ENCODE peak calls at places on chromosomes 2 and 18, in six cellular contexts. E is brain microvascular endothelial cell; H is K562; V is naive thymus-derived CD4-positive, alpha-beta T cell; B is lower lobe of right lung; M is CD8-positive, alpha-beta memory T cell. T is an unnamed sample. For H3K27me3, the result is how much of the 10 kb centered on the place peaks cover.

GRCh38 chr2:127355407-127356008 is 32.3 kb downstream of the MAP3K2 start:
- DNase-seq in E (no peak), B (no peak), H (peak), V (peak), M (peak), T (no peak)

GRCh38 chr2:89780318-89780717 is 1088.8 kb downstream of the RPIA start:
- DNase-seq in M (no peak), V (no peak), B (no peak), E (no peak), H (no peak), T (no peak)

GRCh38 chr2:222399038-222399783 is 25.1 kb upstream of the SGPP2 start:
- DNase-seq in B (no peak), V (no peak), M (no peak), H (no peak), E (no peak), T (no peak)

GRCh38 chr2:187478719-187479118 is 30.7 kb upstream of the CALCRL start:
- DNase-seq in E (no peak), H (no peak), B (no peak), V (no peak), M (no peak), T (no peak)

GRCh38 chr2:15750822-15751221 is 159.2 kb downstream of the DDX1 start:
- DNase-seq in B (no peak), V (no peak), E (no peak), H (no peak), M (no peak), T (no peak)

GRCh38 chr2:127651987-127652550 is 6.1 kb downstream of the GPR17 start:
- DNase-seq in M (no peak), E (no peak), B (peak), H (no peak), V (no peak), T (peak)

GRCh38 chr2:27771202-27771547 is 344 bp upstream of the MRPL33 start:
- DNase-seq in B (no peak), M (no peak), V (no peak), H (peak), E (no peak), T (no peak)

GRCh38 chr2:155908567-155908966 is 424.0 kb downstream of the NR4A2 start:
- DNase-seq in H (no peak), E (no peak), V (no peak), M (no peak), B (no peak), T (no peak)

GRCh38 chr18:77323640-77324370 is 74.2 kb downstream of the GALR1 start:
- DNase-seq in E (no peak), H (no peak), M (no peak), B (no peak), V (no peak), T (no peak)

GRCh38 chr2:8599421-8600242 is 82.2 kb upstream of the ID2 start:
- DNase-seq in E (no peak), M (no peak), H (no peak), V (no peak), B (peak), T (no peak)

GRCh38 chr2:148926291-148926961 is 51.4 kb downstream of the KIF5C start:
- DNase-seq in V (peak), B (peak), E (no peak), H (peak), M (peak), T (peak)
- H3K27ac ChIP-seq in V (no peak), B (no peak), E (no peak), H (no peak), M (no peak), T (no peak)

DNA sequence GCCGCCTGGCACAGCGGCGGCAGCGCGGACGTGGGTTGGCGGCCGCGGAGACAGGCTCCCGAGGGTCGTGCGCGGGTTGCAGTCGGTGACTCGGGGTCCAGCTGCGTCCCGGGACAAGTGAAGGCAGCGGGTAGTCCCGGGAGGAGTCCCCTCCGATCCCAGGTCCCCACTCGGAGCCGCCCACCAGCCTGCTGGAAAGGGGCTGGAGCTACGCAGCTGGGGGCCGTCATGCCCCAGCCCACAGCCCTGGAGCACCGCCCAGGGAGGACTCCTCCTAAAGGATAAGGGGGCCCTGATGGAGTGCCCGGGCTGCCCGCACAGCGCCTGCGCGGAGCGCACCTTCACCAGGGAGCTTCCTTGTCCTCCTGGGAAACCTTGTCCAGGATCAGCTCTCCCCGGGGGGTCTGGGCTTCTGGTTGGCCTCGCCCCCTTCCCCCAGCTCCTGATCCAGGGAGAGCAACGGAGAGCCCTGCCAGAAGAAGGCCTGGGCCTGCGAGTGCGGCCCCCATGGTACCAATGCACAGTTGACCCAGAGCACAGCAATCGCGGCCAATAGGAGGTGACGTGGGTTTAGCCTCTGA is 25.9 kb upstream of the ALPP start:
- DNase-seq in M (no peak), V (no peak), B (peak), H (no peak), E (no peak), T (peak)
- H3K27me3 ChIP-seq in M (under half), V (under half), B (half or more), H (half or more), E (half or more), T (half or more)

DNA sequence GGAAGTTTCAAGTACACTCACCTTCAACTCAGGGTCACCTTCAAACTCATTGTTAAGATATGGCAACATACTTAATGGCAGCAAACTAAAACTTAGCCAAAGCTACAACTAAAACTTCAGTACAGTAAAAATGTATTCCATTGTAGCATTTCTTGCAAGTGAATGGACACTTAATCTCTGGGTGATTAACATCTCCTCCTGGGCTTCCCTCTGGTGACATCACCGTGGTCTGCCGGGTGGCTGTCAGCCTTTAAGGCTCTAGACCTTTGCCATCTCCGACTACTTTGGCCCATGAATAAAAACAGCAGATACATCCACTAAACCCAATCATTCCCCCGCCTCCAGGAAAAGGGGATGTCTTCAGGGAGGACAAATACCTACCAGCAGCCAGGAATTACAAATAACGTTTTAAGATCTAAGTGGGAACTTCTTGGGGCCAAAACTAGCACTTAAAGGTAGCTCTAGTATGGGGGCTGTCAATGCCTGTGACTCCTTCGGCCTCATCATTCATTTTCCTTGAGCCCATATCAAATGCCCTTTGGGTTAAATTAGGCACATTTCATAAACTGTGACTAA is 1.2 kb downstream of the TFCP2L1 start:
- DNase-seq in V (no peak), M (no peak), E (no peak), B (no peak), H (no peak), T (no peak)
- H3K4me3 ChIP-seq in V (no peak), M (no peak), E (no peak), B (peak), H (peak), T (peak)

GRCh38 chr2:196407675-196408265 is 231.7 kb upstream of the CCDC150 start:
- DNase-seq in H (no peak), M (no peak), E (no peak), B (no peak), V (no peak), T (no peak)

GRCh38 chr2:196399736-196400691 is 228.6 kb upstream of the STK17B start:
- DNase-seq in B (no peak), M (no peak), H (no peak), E (peak), V (no peak), T (no peak)

GRCh38 chr2:196404276-196404675 is 232.9 kb upstream of the STK17B start:
- DNase-seq in M (no peak), H (no peak), V (no peak), E (no peak), B (no peak), T (no peak)

GRCh38 chr2:196409376-196409775 is 230.1 kb upstream of the CCDC150 start:
- DNase-seq in V (no peak), B (no peak), H (no peak), E (no peak), M (no peak), T (no peak)

GRCh38 chr2:196403471-196403870 is 232.1 kb upstream of the STK17B start:
- DNase-seq in E (no peak), H (no peak), M (no peak), B (no peak), V (no peak), T (no peak)
- H3K27ac ChIP-seq in E (peak), H (no peak), M (no peak), B (no peak), V (no peak), T (peak)

DNA sequence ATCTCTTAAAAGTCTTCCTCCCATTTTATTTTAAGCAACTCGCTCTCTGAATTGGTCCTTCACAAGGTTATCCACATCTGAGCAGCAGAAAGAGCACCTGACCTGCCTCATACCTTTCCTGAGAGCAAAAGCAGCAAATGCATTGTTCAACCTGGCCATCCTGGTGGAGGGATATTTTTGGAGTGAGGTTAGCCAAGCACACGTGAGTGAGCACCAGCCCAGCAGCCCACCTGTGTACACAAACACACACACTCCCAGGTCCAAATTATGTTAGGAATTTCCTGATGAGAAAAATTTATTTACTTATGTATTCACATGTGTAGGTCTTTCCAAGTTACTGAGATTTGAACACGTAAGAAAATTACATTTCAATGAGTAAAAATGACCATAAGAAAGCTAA is 42.4 kb upstream of the CCDC68 start:
- DNase-seq in B (no peak), H (no peak), E (no peak), V (no peak), M (no peak), T (no peak)
- H3K27me3 ChIP-seq in B (under half), H (under half), E (under half), V (under half), M (under half), T (under half)

GRCh38 chr2:238239552-238239871 is 326 bp downstream of the HES6 start:
- DNase-seq in V (no peak), H (no peak), M (peak), B (peak), E (no peak), T (no peak)

GRCh38 chr2:238241970-238242369 is 2.1 kb upstream of the HES6 start:
- DNase-seq in M (no peak), H (no peak), E (no peak), B (no peak), V (no peak), T (no peak)

GRCh38 chr2:238242731-238243495 is 3.1 kb upstream of the HES6 start:
- DNase-seq in H (no peak), E (no peak), M (no peak), B (no peak), V (no peak), T (no peak)

GRCh38 chr2:238239872-238240760 is at the start of gene HES6:
- DNase-seq in V (peak), M (peak), E (peak), H (peak), B (peak), T (peak)

DNA sequence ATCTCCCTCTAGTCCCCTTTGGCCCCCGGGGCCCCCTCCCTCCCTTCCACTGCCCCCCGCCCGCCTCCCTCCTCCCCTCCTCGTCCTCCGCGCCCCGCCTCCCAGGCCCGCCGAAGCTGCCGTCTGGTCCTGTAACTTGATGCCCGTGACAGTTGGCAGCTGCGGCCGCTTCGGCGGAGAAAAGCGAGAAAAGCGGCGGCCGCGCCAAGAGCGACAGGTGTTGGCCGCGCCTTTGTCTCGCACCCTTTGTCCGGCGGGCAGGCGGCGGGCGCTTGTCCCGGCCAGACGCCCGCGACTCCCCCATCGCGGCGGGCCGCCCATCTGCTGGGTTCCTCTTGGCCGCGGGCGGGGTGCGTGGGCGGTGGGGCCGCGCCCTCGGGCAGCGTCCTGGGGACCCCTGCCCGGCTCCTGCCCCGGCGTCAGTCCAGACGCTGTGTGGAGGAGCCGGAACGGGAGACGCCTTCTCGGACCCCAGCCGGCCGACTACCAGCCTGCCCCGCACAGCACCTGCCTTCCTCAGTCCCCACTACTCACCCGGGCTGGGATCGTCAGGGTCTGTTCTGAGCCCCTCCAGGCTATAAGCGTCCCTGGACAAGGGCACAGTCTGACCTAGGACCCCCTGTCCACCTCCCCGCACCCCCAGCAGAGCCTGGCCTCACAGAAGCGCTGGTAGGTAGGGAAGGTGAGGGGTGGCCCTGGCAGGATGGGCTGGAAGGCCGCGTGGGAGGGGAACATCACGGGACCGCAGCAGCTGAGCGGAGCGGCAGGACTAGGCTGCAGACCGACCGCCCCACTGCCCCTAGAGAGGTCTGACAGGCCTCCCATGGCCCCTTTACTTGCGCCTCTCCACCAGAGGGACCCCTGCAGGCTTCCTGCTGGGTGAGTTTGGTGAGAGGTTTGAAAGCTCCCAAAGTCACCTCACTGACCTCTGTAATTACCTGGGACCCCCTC is 1.2 kb upstream of the HES6 start:
- DNase-seq in H (peak), M (peak), B (peak), E (no peak), V (no peak), T (peak)
- H3K4me3 ChIP-seq in H (peak), M (no peak), B (peak), E (no peak), V (no peak), T (no peak)

GRCh38 chr2:65231121-65231520 is 3.5 kb downstream of the ACTR2 start:
- DNase-seq in B (no peak), V (no peak), H (no peak), M (no peak), E (no peak), T (no peak)
- H3K27ac ChIP-seq in B (peak), V (no peak), H (peak), M (peak), E (peak), T (no peak)

GRCh38 chr2:102261467-102261866 is 49.9 kb upstream of the IL1RL1 start:
- DNase-seq in V (no peak), M (no peak), H (no peak), E (no peak), B (no peak), T (no peak)

GRCh38 chr2:102264952-102265351 is 46.4 kb upstream of the IL1RL1 start:
- DNase-seq in E (no peak), V (no peak), B (no peak), H (no peak), M (no peak), T (no peak)

GRCh38 chr2:102258386-102259074 is 52.8 kb upstream of the IL1RL1 start:
- DNase-seq in V (no peak), H (no peak), B (no peak), E (peak), M (no peak), T (no peak)

GRCh38 chr2:102266204-102266603 is 45.2 kb upstream of the IL1RL1 start:
- DNase-seq in M (no peak), H (no peak), V (no peak), E (no peak), B (no peak), T (no peak)

DNA sequence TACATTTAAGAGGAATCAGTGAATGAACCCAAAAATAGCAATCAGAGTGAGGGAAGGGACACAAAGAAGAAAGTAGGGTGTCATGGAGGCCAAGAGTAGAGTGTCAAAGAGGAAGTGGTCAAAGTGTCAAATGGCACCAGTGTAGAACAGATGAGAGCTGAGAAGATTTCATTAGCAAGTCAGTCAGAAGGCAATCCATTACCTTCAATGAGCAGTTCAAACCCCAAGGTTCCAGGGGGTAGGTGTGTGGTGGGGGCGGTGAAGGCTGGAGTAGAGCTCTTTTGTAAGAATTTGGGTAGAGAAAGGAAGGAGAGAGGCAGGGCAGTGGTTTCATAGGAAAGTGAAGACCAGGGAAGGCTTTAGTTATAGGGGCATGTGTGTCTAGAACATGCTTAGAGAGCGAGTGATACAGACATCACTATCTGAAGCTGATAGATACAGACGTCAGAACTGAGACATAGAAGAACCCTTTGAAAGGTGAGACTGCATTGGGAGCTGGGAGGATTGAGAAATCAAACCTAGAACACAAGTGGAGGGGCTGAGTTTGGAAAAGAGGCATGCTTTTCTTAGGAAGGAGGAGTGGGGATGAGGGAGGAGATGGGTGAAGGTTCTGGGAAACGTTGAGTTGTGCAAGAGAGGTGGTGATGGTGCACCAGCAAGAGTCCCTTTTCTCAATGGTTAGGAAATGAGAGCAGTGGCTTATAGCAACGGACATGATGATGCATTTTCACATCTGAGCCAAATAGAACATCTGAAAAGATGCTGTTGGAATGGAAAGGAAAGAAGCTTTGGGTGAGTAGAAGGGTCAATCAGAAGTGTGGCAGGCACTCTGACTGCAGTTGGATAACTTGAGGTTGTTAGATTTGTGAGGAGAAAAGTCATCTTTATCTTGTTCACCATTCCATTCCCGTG is 48.9 kb upstream of the IL1RL1 start:
- DNase-seq in H (no peak), E (no peak), M (no peak), V (no peak), B (no peak), T (no peak)
- H3K27me3 ChIP-seq in H (under half), E (under half), M (under half), V (under half), B (under half), T (under half)

DNA sequence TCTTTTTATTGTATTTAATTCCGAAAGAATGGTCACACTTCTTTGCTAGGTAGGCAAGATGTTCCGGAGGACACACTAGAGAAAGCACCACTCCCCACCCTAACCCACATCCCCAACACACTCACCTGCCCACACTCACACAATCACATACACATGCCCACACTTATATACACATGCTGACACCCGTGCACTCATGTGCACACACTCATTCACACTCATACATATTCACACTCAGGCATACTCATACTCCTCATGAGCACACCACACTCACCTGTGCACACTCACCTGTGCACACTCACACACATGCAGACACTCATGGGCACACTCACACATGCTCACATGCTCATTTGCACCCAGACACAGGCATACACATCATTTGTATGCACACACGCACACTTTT is 21.4 kb downstream of the DIPK1C start:
- DNase-seq in B (no peak), E (no peak), H (no peak), V (no peak), M (no peak), T (no peak)
- H3K4me3 ChIP-seq in B (no peak), E (no peak), H (no peak), V (no peak), M (no peak), T (no peak)